ENCODE peak calls at places on chromosome 3, in four cellular contexts. One of them, this sample, is unnamed.

GRCh38 chr3:97914390-97914789 is 57.8 kb downstream of the RIOX2 start:
- DNase-seq in mammary epithelial cell: peak
- DNase-seq in fibroblast of lung: no peak
- DNase-seq in GM12878: no peak
- DNase-seq in this sample: peak

GRCh38 chr3:50321146-50321843 is 1.2 kb downstream of the HYAL2 start:
- DNase-seq in mammary epithelial cell: peak
- DNase-seq in fibroblast of lung: peak
- DNase-seq in GM12878: peak
- DNase-seq in this sample: no peak

GRCh38 chr3:38165722-38166387 is 518 bp downstream of the OXSR1 start:
- DNase-seq in mammary epithelial cell: no peak
- DNase-seq in fibroblast of lung: no peak
- DNase-seq in GM12878: no peak
- DNase-seq in this sample: no peak

GRCh38 chr3:22732641-22733040 is 470.5 kb upstream of the UBE2E2 start:
- DNase-seq in mammary epithelial cell: no peak
- DNase-seq in fibroblast of lung: no peak
- DNase-seq in GM12878: no peak
- DNase-seq in this sample: no peak

GRCh38 chr3:196063456-196063855 is 18.4 kb downstream of the TFRC start:
- DNase-seq in mammary epithelial cell: no peak
- DNase-seq in fibroblast of lung: peak
- DNase-seq in GM12878: no peak
- DNase-seq in this sample: no peak

GRCh38 chr3:123660900-123661299 is 76.0 kb upstream of the HACD2 start:
- DNase-seq in mammary epithelial cell: peak
- DNase-seq in fibroblast of lung: peak
- DNase-seq in GM12878: no peak
- DNase-seq in this sample: no peak

GRCh38 chr3:178562143-178562868 is 26.1 kb downstream of the KCNMB2 start:
- DNase-seq in mammary epithelial cell: no peak
- DNase-seq in fibroblast of lung: peak
- DNase-seq in GM12878: no peak
- DNase-seq in this sample: no peak

GRCh38 chr3:185715091-185715490 is 109.8 kb downstream of the IGF2BP2 start:
- DNase-seq in mammary epithelial cell: peak
- DNase-seq in fibroblast of lung: no peak
- DNase-seq in GM12878: no peak
- DNase-seq in this sample: no peak

GRCh38 chr3:17733270-17733669 is 9.2 kb downstream of the TBC1D5 start:
- DNase-seq in mammary epithelial cell: no peak
- DNase-seq in fibroblast of lung: no peak
- DNase-seq in GM12878: no peak
- DNase-seq in this sample: no peak

GRCh38 chr3:52468336-52468735 is 12.9 kb downstream of the NISCH start:
- DNase-seq in mammary epithelial cell: no peak
- DNase-seq in fibroblast of lung: peak
- DNase-seq in GM12878: no peak
- DNase-seq in this sample: no peak

GRCh38 chr3:42846682-42847522 is 28.8 kb downstream of the CYP8B1 start:
- DNase-seq in mammary epithelial cell: no peak
- DNase-seq in fibroblast of lung: no peak
- DNase-seq in GM12878: no peak
- DNase-seq in this sample: no peak

GRCh38 chr3:160982497-160982896 is 122.7 kb downstream of the B3GALNT1 start:
- DNase-seq in mammary epithelial cell: no peak
- DNase-seq in fibroblast of lung: no peak
- DNase-seq in GM12878: no peak
- DNase-seq in this sample: no peak

GRCh38 chr3:122079524-122079923 is 24.4 kb downstream of the CD86 start:
- DNase-seq in mammary epithelial cell: no peak
- DNase-seq in fibroblast of lung: no peak
- DNase-seq in GM12878: no peak
- DNase-seq in this sample: no peak

GRCh38 chr3:180280601-180281000 is 243.9 kb upstream of the PEX5L start:
- DNase-seq in mammary epithelial cell: peak
- DNase-seq in fibroblast of lung: peak
- DNase-seq in GM12878: no peak
- DNase-seq in this sample: no peak

GRCh38 chr3:180420804-180421203 is 181.2 kb upstream of the TTC14 start:
- DNase-seq in mammary epithelial cell: peak
- DNase-seq in fibroblast of lung: peak
- DNase-seq in GM12878: no peak
- DNase-seq in this sample: no peak

GRCh38 chr3:71210257-71211002 is 373.1 kb downstream of the FOXP1 start:
- DNase-seq in mammary epithelial cell: peak
- DNase-seq in fibroblast of lung: peak
- DNase-seq in GM12878: no peak
- DNase-seq in this sample: no peak

GRCh38 chr3:124386006-124386405 is 344.2 kb upstream of the UMPS start:
- DNase-seq in mammary epithelial cell: no peak
- DNase-seq in fibroblast of lung: no peak
- DNase-seq in GM12878: no peak
- DNase-seq in this sample: no peak

GRCh38 chr3:148648685-148649352 is 48.9 kb upstream of the AGTR1 start:
- DNase-seq in mammary epithelial cell: no peak
- DNase-seq in fibroblast of lung: peak
- DNase-seq in GM12878: no peak
- DNase-seq in this sample: no peak

GRCh38 chr3:158918008-158918407 is 116.2 kb downstream of the MFSD1 start:
- DNase-seq in mammary epithelial cell: peak
- DNase-seq in fibroblast of lung: peak
- DNase-seq in GM12878: no peak
- DNase-seq in this sample: no peak

GRCh38 chr3:111338059-111338698 is 203.8 kb upstream of the CD96 start:
- DNase-seq in mammary epithelial cell: peak
- DNase-seq in fibroblast of lung: peak
- DNase-seq in GM12878: no peak
- DNase-seq in this sample: peak

GRCh38 chr3:195537995-195538394 is 5.1 kb downstream of the PPP1R2 start:
- DNase-seq in mammary epithelial cell: no peak
- DNase-seq in fibroblast of lung: no peak
- DNase-seq in GM12878: peak
- DNase-seq in this sample: no peak

GRCh38 chr3:126985143-126985985 is 2.4 kb downstream of the PLXNA1 start:
- DNase-seq in mammary epithelial cell: no peak
- DNase-seq in fibroblast of lung: no peak
- DNase-seq in GM12878: no peak
- DNase-seq in this sample: no peak
- H3K9ac ChIP-seq in mammary epithelial cell: no peak
- H3K9ac ChIP-seq in fibroblast of lung: no peak
- H3K9ac ChIP-seq in GM12878: no peak
- H3K9ac ChIP-seq in this sample: peak

DNA sequence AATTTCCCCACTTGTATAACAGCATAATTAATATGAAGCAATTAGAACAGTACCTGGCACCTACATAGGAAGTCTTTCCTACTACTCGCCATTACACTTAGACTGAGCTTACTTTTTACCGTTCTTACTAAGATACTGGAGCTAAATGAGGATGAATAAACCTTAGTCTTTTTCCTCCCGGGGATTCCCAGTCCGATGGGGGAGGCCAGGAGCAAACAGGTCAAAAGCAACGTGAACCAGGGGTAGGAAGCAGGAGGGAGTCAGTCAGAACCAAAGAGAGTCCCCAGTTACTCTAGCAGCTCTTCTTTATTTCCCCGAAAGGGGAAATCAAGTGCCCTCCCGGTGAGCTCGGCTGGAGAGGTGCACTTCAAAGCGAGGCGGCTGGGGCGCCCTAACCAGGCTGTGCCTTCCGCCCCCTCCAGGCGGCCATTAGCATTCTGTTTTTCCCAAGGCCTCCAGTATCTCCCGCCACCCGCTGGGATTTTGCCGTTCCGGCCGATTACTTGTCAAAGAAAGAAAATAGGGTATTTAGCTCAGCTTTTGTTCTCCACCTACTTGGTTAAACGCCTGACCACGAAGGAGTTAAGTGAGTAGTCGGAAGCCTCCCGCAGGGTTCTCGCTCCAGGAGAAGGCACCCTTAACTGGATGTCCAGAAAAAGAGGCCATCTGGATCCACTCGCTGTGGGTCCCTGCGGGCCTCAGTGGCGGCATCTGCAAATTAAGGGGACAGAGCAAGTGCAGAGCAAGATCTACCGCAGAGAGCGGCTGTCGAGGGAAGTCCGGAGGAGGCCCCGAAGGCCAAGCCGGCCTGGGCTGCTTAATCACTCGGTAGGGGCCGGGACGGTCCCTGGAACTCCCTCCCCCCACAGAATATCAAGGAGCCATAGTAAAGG is 6.3 kb upstream of the EOMES start:
- DNase-seq in mammary epithelial cell: no peak
- DNase-seq in fibroblast of lung: no peak
- DNase-seq in GM12878: no peak
- DNase-seq in this sample: no peak
- TF ChIP-seq EZH2 in mammary epithelial cell: no peak
- TF ChIP-seq EZH2 in fibroblast of lung: peak
- TF ChIP-seq EZH2 in GM12878: no peak
- TF ChIP-seq EZH2 in this sample: no peak

GRCh38 chr3:3625461-3626271 is 173.6 kb upstream of the LRRN1 start:
- DNase-seq in mammary epithelial cell: peak
- DNase-seq in fibroblast of lung: no peak
- DNase-seq in GM12878: no peak
- DNase-seq in this sample: no peak

GRCh38 chr3:3615533-3615932 is 183.7 kb upstream of the LRRN1 start:
- DNase-seq in mammary epithelial cell: peak
- DNase-seq in fibroblast of lung: no peak
- DNase-seq in GM12878: no peak
- DNase-seq in this sample: no peak

GRCh38 chr3:3618624-3619023 is 180.6 kb upstream of the LRRN1 start:
- DNase-seq in mammary epithelial cell: no peak
- DNase-seq in fibroblast of lung: no peak
- DNase-seq in GM12878: no peak
- DNase-seq in this sample: no peak

GRCh38 chr3:3619815-3620214 is 179.4 kb upstream of the LRRN1 start:
- DNase-seq in mammary epithelial cell: no peak
- DNase-seq in fibroblast of lung: no peak
- DNase-seq in GM12878: no peak
- DNase-seq in this sample: no peak
- H3K9ac ChIP-seq in mammary epithelial cell: no peak
- H3K9ac ChIP-seq in fibroblast of lung: no peak
- H3K9ac ChIP-seq in GM12878: no peak
- H3K9ac ChIP-seq in this sample: no peak

GRCh38 chr3:15081960-15082664 is 16.8 kb downstream of the RBSN start:
- DNase-seq in mammary epithelial cell: peak
- DNase-seq in fibroblast of lung: no peak
- DNase-seq in GM12878: no peak
- DNase-seq in this sample: no peak
- TF ChIP-seq EZH2 in mammary epithelial cell: no peak
- TF ChIP-seq EZH2 in fibroblast of lung: no peak
- TF ChIP-seq EZH2 in GM12878: no peak
- TF ChIP-seq EZH2 in this sample: no peak

GRCh38 chr3:128282392-128283196 is 129.3 kb downstream of the EEFSEC start:
- DNase-seq in mammary epithelial cell: no peak
- DNase-seq in fibroblast of lung: peak
- DNase-seq in GM12878: no peak
- DNase-seq in this sample: no peak
- H3K9ac ChIP-seq in mammary epithelial cell: no peak
- H3K9ac ChIP-seq in fibroblast of lung: no peak
- H3K9ac ChIP-seq in GM12878: no peak
- H3K9ac ChIP-seq in this sample: no peak

DNA sequence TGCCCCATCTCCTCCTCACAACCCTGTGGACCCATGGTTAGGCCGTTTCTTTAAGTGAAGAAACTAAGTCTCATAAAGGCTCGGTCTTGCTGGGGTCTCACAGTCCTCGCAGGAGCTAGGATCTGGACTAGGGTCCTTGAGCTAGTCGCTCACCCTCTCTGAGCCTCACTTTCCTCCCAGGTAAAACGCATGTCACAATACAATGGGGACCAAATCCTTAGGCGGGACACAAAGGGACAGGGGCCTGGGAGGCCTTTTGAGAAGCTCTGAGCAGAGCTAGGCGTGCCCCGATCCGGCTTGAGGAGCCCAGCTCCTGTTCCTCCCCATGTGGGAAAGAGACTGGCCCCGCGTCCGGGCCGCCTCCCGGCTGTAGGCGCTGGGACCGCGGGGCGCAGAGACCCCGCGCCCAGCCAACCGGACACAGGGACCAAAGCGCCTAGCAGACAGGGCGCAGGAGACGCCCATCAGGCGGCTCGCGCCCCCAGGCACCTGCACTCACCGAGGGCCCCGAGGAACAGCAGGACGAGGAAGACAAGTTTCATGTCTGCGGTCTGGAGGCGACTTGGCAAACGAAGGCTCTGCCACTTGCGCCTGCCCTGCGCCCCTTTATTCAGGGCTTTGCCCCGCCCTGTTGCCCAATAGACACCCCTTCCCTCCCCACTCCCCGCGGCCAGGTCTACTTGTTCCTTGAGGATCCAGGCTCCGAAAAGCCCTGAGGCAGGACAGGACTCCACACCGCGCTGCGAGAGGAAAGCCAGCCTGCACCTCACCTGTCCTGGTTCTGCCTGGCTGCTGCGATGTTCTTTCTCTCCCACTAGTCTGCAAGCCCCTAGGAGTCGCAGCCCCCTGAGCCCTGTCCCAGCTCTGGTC is at the start of gene LTF:
- DNase-seq in mammary epithelial cell: no peak
- DNase-seq in fibroblast of lung: no peak
- DNase-seq in GM12878: no peak
- DNase-seq in this sample: no peak
- TF ChIP-seq EZH2 in mammary epithelial cell: no peak
- TF ChIP-seq EZH2 in fibroblast of lung: peak
- TF ChIP-seq EZH2 in GM12878: no peak
- TF ChIP-seq EZH2 in this sample: no peak

GRCh38 chr3:138845771-138846173 is 11.0 kb upstream of the PIK3CB start:
- DNase-seq in mammary epithelial cell: no peak
- DNase-seq in fibroblast of lung: no peak
- DNase-seq in GM12878: no peak
- DNase-seq in this sample: no peak

GRCh38 chr3:138848696-138849095 is 14.0 kb upstream of the PIK3CB start:
- DNase-seq in mammary epithelial cell: no peak
- DNase-seq in fibroblast of lung: no peak
- DNase-seq in GM12878: no peak
- DNase-seq in this sample: no peak

GRCh38 chr3:138849541-138849940 is 14.8 kb upstream of the PIK3CB start:
- DNase-seq in mammary epithelial cell: no peak
- DNase-seq in fibroblast of lung: no peak
- DNase-seq in GM12878: no peak
- DNase-seq in this sample: no peak

GRCh38 chr3:138845071-138845685 is 10.4 kb upstream of the PIK3CB start:
- DNase-seq in mammary epithelial cell: no peak
- DNase-seq in fibroblast of lung: no peak
- DNase-seq in GM12878: no peak
- DNase-seq in this sample: no peak

DNA sequence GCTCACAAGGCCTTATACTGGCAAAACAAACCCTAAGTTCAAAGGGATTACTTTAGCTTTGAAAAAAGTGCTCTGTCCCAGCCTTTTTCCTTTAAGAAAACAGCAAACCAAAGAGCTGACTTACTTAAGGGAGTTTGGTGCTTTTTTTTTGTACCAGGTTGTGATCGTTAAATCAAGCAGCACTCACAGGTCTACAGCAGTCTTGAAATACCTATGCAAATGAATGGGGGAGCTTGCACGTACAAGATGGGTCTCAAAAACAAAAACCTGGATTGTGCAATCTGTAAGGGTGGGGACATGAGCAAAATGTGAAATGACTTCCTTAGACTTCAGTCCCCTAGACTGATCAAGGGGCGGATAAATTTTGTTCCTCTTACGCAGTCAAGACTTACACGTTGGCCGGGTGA is 11.6 kb upstream of the PIK3CB start:
- DNase-seq in mammary epithelial cell: no peak
- DNase-seq in fibroblast of lung: no peak
- DNase-seq in GM12878: no peak
- DNase-seq in this sample: no peak
- H3K9ac ChIP-seq in mammary epithelial cell: no peak
- H3K9ac ChIP-seq in fibroblast of lung: no peak
- H3K9ac ChIP-seq in GM12878: no peak
- H3K9ac ChIP-seq in this sample: no peak

This sample was measured in keratinocyte.